ENCODE peak calls at places on chromosomes 3 and 15, in six cellular contexts. S is A549, K is K562, M is HepG2, Y is NB4, W is GM12878. O is an unnamed sample.

GRCh38 chr3:46971742-46972141 is 4.8 kb downstream of the CCDC12 start:
- DNase-seq in K (no peak), W (no peak), S (no peak), Y (peak; percentile 41), M (no peak), O (no peak)

GRCh38 chr3:149879872-149880271 is 66.9 kb downstream of the RNF13 start:
- DNase-seq in S (peak; percentile 8), W (no peak), K (peak; percentile 9), M (peak; percentile 24), Y (peak; percentile 42), O (peak; percentile 77)

GRCh38 chr3:52873433-52874159 is 23.8 kb downstream of the STIMATE start:
- DNase-seq in S (no peak), W (no peak), K (peak; percentile 19), Y (peak; percentile 35), M (no peak), O (peak; percentile 14)

GRCh38 chr15:22904736-22905135 is 66.3 kb downstream of the NIPA2 start:
- DNase-seq in W (no peak), S (no peak), K (no peak), Y (no peak), M (no peak), O (no peak)

GRCh38 chr3:121748638-121749275 is 784 bp downstream of the GOLGB1 start:
- DNase-seq in M (peak; percentile 74), W (no peak), K (no peak), Y (peak; percentile 72), S (peak; percentile 15), O (no peak)

GRCh38 chr15:51223771-51224229 is 114.6 kb downstream of the CYP19A1 start:
- DNase-seq in Y (peak; percentile 82), W (no peak), K (no peak), S (no peak), M (no peak), O (peak; percentile 13)

GRCh38 chr3:128001576-128001975 is 50.7 kb upstream of the SEC61A1 start:
- DNase-seq in S (no peak), Y (no peak), K (no peak), M (no peak), W (no peak), O (no peak)

GRCh38 chr3:69542265-69543079 is 156.6 kb upstream of the FRMD4B start:
- DNase-seq in M (no peak), W (no peak), K (no peak), S (no peak), Y (no peak), O (no peak)

GRCh38 chr3:64456674-64457073 is 231.1 kb downstream of the ADAMTS9 start:
- DNase-seq in M (no peak), S (no peak), W (no peak), K (no peak), Y (no peak), O (no peak)

GRCh38 chr15:61032600-61033286 is 196.4 kb downstream of the RORA start:
- DNase-seq in M (no peak), S (no peak), K (no peak), Y (no peak), W (no peak), O (peak; percentile 89)

GRCh38 chr15:81338422-81339007 is 14.6 kb upstream of the STARD5 start:
- DNase-seq in W (no peak), M (no peak), Y (peak; percentile 71), K (no peak), S (no peak), O (peak; percentile 86)

GRCh38 chr3:39668420-39668819 is 141.0 kb upstream of the MYRIP start:
- DNase-seq in S (peak; percentile 13), W (no peak), M (peak; percentile 38), Y (peak; percentile 58), K (peak; percentile 66), O (peak; percentile 60)

GRCh38 chr3:100040846-100041245 is 73.5 kb downstream of the FILIP1L start:
- DNase-seq in W (no peak), M (no peak), S (no peak), Y (no peak), K (no peak), O (no peak)

GRCh38 chr3:29324180-29324651 is 43.3 kb downstream of the RBMS3 start:
- DNase-seq in S (peak; percentile 18), K (no peak), Y (no peak), M (no peak), W (peak; percentile 84), O (peak; percentile 98)

GRCh38 chr3:112415390-112415789 is 82.4 kb downstream of the CD200 start:
- DNase-seq in M (no peak), W (no peak), K (no peak), S (no peak), Y (no peak), O (no peak)

GRCh38 chr3:190155752-190156151 is 35.1 kb upstream of the P3H2 start:
- DNase-seq in Y (no peak), M (no peak), S (no peak), K (no peak), W (no peak), O (no peak)

GRCh38 chr3:130981469-130981868 is 45.2 kb downstream of the ASTE1 start:
- DNase-seq in Y (peak; percentile 6), S (no peak), M (no peak), K (no peak), W (no peak), O (no peak)

GRCh38 chr3:169478566-169479313 is 184.8 kb downstream of the MECOM start:
- DNase-seq in M (no peak), K (no peak), S (no peak), Y (no peak), W (no peak), O (no peak)

GRCh38 chr3:58482917-58483636 is 8.8 kb upstream of the KCTD6 start:
- DNase-seq in Y (no peak), S (no peak), K (no peak), M (no peak), W (no peak), O (no peak)
- H3K4me3 ChIP-seq in Y (no peak overlapping the region), S (no peak overlapping the region), K (no peak overlapping the region), M (no peak overlapping the region), W (no peak overlapping the region), O (no peak overlapping the region)

DNA sequence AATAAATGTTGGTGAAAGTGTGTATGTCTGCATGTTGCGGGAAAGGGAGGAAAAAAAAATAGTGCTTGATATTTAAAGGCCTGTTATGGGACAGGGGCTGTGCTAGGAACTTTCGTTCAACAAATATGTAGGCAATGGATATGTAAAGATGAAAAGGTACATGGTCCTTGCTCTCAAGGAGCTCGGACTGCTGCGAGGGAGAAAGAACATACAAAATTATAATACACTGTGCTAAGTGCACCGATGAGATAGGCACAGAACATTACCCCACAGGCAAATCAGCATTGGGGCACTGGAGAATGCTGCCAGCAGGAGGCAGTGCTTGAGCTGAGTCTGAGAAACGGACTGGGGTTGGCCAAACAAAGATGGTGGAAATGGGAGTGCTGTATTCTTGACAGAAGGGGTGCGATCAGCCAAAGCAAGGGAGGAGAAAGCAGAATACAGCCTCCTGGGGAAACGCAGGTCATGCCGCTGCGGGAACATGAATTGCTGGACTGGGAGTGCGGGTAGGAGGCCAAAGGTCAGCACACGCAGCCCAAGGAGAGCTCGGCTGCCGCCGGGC is 649 bp downstream of the C15orf40 start:
- DNase-seq in S (peak; percentile 94), W (peak; percentile 53), M (peak; percentile 62), Y (peak; percentile 89), K (peak; percentile 64), O (peak; percentile 79)
- TF ChIP-seq MYC in S (no peak), W (no peak), M (no peak), Y (peak; percentile 54), K (no peak), O (no peak)

GRCh38 chr3:172043233-172043632 is 3.9 kb downstream of the FNDC3B start:
- DNase-seq in W (no peak), S (no peak), K (no peak), Y (no peak), M (no peak), O (no peak)

GRCh38 chr3:172043766-172044165 is 4.4 kb downstream of the FNDC3B start:
- DNase-seq in K (no peak), W (no peak), S (no peak), Y (no peak), M (no peak), O (no peak)

GRCh38 chr3:172047567-172048115 is 8.3 kb downstream of the FNDC3B start:
- DNase-seq in W (no peak), M (no peak), Y (no peak), K (no peak), S (no peak), O (no peak)

GRCh38 chr3:172046268-172046915 is 7.0 kb downstream of the FNDC3B start:
- DNase-seq in K (no peak), W (no peak), S (no peak), Y (no peak), M (no peak), O (no peak)

GRCh38 chr3:172044833-172045585 is 5.6 kb downstream of the FNDC3B start:
- DNase-seq in W (no peak), K (no peak), Y (no peak), M (no peak), S (no peak), O (no peak)
- H3K4me3 ChIP-seq in W (no peak overlapping the region), K (no peak overlapping the region), Y (peak overlapping the region; percentile 18), M (peak overlapping the region; percentile 93), S (no peak overlapping the region), O (no peak overlapping the region)

DNA sequence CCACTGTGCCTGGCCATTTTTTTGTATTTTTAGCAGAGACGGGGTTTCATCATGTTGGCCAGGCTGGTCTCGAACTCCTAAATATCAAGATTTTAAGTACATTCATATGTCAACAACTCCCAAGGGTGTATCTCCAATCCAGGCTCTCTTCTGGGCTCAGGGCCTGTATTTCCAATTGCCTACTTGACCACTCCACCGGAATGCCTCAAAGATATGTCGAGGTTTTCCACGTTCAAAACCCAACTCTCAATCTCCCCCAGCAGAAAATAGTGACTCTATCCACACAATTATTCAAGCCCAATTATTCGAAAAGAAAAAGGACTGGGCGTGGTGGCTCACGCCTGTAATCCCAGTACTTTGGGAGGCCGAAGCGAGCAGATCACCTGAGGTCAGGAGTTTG is 1.9 kb upstream of the KNSTRN start:
- DNase-seq in Y (no peak), S (no peak), K (no peak), M (no peak), W (no peak), O (no peak)
- TF ChIP-seq MYC in Y (no peak), S (no peak), K (no peak), M (no peak), W (no peak), O (no peak)

O was measured in endothelial cell of umbilical vein.